ENCODE peak calls at places on chromosomes 16 and 17, in eight cellular contexts. D is fibroblast of the aortic adventitia, Y is right lobe of liver, C is BE2C, U is foreskin fibroblast, M is GM06990, I is cardiac fibroblast, L is AG04450. O is an unnamed sample.
A peak's percentile ranks its signal among the peaks of the same experiment; 100 is the strongest.

GRCh38 chr17:20202141-20202574 is 193.0 kb downstream of the SPECC1 start:
- DNase-seq in Y (no peak), U (no peak), C (no peak), I (no peak), L (no peak), D (no peak), M (no peak), O (no peak)

GRCh38 chr17:70969540-70970034 is 800.3 kb downstream of the KCNJ2 start:
- DNase-seq in U (no peak), L (no peak), D (no peak), M (no peak), C (no peak), Y (no peak), I (no peak), O (no peak)

GRCh38 chr16:29943846-29944669 is 17.8 kb upstream of the TMEM219 start:
- DNase-seq in C (no peak), U (peak; percentile 96), L (peak; percentile 96), D (peak; percentile 98), M (no peak), Y (no peak), I (peak; percentile 98), O (peak; percentile 99)

GRCh38 chr17:69427486-69428197 is 13.1 kb downstream of the MAP2K6 start:
- DNase-seq in L (no peak), D (no peak), C (no peak), U (no peak), Y (no peak), I (no peak), M (no peak), O (no peak)

GRCh38 chr17:16283705-16284104 is 66.7 kb downstream of the PIGL start:
- DNase-seq in I (peak; percentile 84), M (no peak), L (no peak), Y (no peak), U (no peak), C (no peak), D (peak; percentile 80), O (no peak)

GRCh38 chr17:81902023-81902652 is at the start of gene NPB:
- DNase-seq in U (no peak), C (peak; percentile 70), L (no peak), Y (peak; percentile 33), D (no peak), M (no peak), I (no peak), O (no peak)

GRCh38 chr17:51725185-51725584 is 433.3 kb downstream of the CA10 start:
- DNase-seq in U (no peak), I (no peak), D (no peak), M (no peak), L (no peak), Y (no peak), C (no peak), O (no peak)

GRCh38 chr16:14371778-14372431 is 258.2 kb downstream of the PARN start:
- DNase-seq in C (no peak), D (no peak), U (no peak), Y (no peak), M (no peak), L (no peak), I (no peak), O (no peak)

GRCh38 chr17:35117984-35118383 is 1.7 kb downstream of the RAD51D start:
- DNase-seq in I (peak; percentile 67), D (peak; percentile 26), U (peak; percentile 51), Y (no peak), M (no peak), C (peak; percentile 60), L (no peak), O (peak; percentile 3)

GRCh38 chr17:59230765-59231164 is 10.5 kb downstream of the GDPD1 start:
- DNase-seq in I (no peak), M (no peak), U (no peak), Y (no peak), D (no peak), C (no peak), L (no peak), O (no peak)

GRCh38 chr16:68000450-68000849 is 1.2 kb upstream of the DPEP2 start:
- DNase-seq in U (no peak), L (no peak), C (no peak), M (no peak), D (peak; percentile 13), Y (no peak), I (no peak), O (no peak)

GRCh38 chr16:68235882-68236803 is at the start of gene ESRP2:
- DNase-seq in U (no peak), I (no peak), L (no peak), D (no peak), M (peak; percentile 62), C (no peak), Y (peak; percentile 92), O (no peak)

GRCh38 chr17:72998343-72998742 is 94.1 kb downstream of the SLC39A11 start:
- DNase-seq in M (no peak), C (no peak), L (no peak), Y (no peak), U (no peak), I (no peak), D (no peak), O (no peak)

GRCh38 chr17:17900615-17901520 is 64.1 kb upstream of the SREBF1 start:
- DNase-seq in D (peak; percentile 98), U (peak; percentile 99), I (peak; percentile 95), Y (peak; percentile 86), L (peak; percentile 65), M (no peak), C (peak; percentile 60), O (no peak)

GRCh38 chr16:22098538-22099255 is 6.4 kb downstream of the VWA3A start:
- DNase-seq in L (no peak), I (peak; percentile 68), D (peak; percentile 55), Y (no peak), C (peak; percentile 34), M (no peak), U (peak; percentile 33), O (no peak)

GRCh38 chr17:22171631-22172030 is 479.3 kb downstream of the KCNJ18 start:
- DNase-seq in M (no peak), Y (no peak), C (no peak), I (no peak), D (no peak), L (no peak), U (no peak), O (no peak)

GRCh38 chr16:66265106-66265415 is 101.4 kb upstream of the CDH5 start:
- DNase-seq in I (no peak), C (no peak), L (no peak), M (no peak), U (no peak), Y (no peak), D (no peak), O (no peak)

GRCh38 chr17:50697663-50698272 is 9.9 kb downstream of the ANKRD40 start:
- DNase-seq in Y (no peak), C (no peak), U (no peak), D (no peak), L (no peak), M (no peak), I (no peak), O (no peak)
- TF ChIP-seq CTCF in Y (peak; percentile 19), C (peak; percentile 18), U (no peak), D (no peak), L (no peak), M (no peak), I (no peak), O (peak; percentile 43)

GRCh38 chr17:7852262-7852670 is 2.6 kb upstream of the TMEM88 start:
- DNase-seq in C (no peak), Y (peak; percentile 36), U (no peak), M (no peak), I (no peak), D (no peak), L (no peak), O (no peak)

GRCh38 chr17:7852919-7853692 is 1.8 kb upstream of the TMEM88 start:
- DNase-seq in I (no peak), D (no peak), M (no peak), L (no peak), C (no peak), Y (peak; percentile 37), U (no peak), O (no peak)

GRCh38 chr17:7850970-7851437 is 3.9 kb upstream of the TMEM88 start:
- DNase-seq in D (no peak), U (no peak), C (no peak), M (no peak), I (no peak), Y (no peak), L (no peak), O (no peak)

GRCh38 chr17:7850118-7850504 is 4.8 kb upstream of the TMEM88 start:
- DNase-seq in M (no peak), Y (no peak), U (no peak), L (no peak), C (no peak), D (no peak), I (no peak), O (no peak)

GRCh38 chr17:7851438-7852261 is 3.2 kb upstream of the TMEM88 start:
- DNase-seq in M (peak; percentile 91), Y (peak; percentile 91), C (peak; percentile 87), I (peak; percentile 87), U (peak; percentile 77), L (no peak), D (peak; percentile 83), O (no peak)
- H3K4me3 ChIP-seq in M (peak overlapping the region; percentile 65), Y (no peak overlapping the region), C (no peak overlapping the region), I (no peak overlapping the region), U (no peak overlapping the region), L (no peak overlapping the region), D (no peak overlapping the region), O (no peak overlapping the region)

DNA sequence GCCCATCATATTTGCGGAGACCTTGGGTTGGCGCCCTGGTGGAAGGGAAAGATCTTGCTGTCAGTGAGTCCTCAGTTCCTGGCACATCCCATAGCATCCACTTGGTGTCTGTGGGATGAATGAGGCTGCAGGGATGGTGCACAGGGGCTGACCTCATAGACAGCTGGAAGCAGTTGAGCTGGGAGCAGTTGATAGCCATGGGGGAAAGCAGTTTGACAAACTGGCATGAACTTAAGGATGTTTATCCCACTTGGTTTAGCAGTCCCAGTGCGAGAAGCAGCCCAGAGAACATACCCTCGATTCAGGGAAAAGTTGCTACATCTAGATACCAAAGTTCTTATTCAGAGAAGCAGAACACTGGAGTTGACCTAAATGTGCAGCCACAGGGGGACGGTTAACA is 80.7 kb downstream of the SNX29 start:
- DNase-seq in I (peak; percentile 58), C (no peak), U (peak; percentile 89), M (no peak), Y (no peak), D (peak; percentile 34), L (no peak), O (peak; percentile 57)
- TF ChIP-seq CTCF in I (no peak), C (no peak), U (peak; percentile 38), M (no peak), Y (no peak), D (no peak), L (peak; percentile 8), O (no peak)

GRCh38 chr16:26569793-26570192 is 496.9 kb upstream of the C16orf82 start:
- DNase-seq in Y (no peak), M (no peak), L (no peak), U (no peak), C (no peak), I (no peak), D (no peak), O (no peak)
- H3K4me3 ChIP-seq in Y (no peak overlapping the region), M (no peak overlapping the region), L (no peak overlapping the region), U (no peak overlapping the region), C (no peak overlapping the region), I (no peak overlapping the region), D (no peak overlapping the region), O (no peak overlapping the region)